ENCODE peak calls at places on chromosomes 12 and 14, in five cellular contexts. R, P, J, H and C are unnamed samples.

GRCh38 chr12:62732861-62733427 is 202.0 kb downstream of the PPM1H start:
- DNase-seq in R (no peak), H (no peak), J (peak; percentile 83), P (no peak), C (no peak)

GRCh38 chr14:67583711-67584644 is 16.1 kb downstream of the PIGH start:
- DNase-seq in H (no peak), P (peak; percentile 30), J (peak; percentile 81), R (peak; percentile 41), C (peak; percentile 48)

GRCh38 chr12:101592931-101593330 is 1.8 kb upstream of the MYBPC1 start:
- DNase-seq in H (no peak), P (no peak), J (no peak), R (no peak), C (no peak)

GRCh38 chr14:95408731-95409471 is 89.2 kb upstream of the CLMN start:
- DNase-seq in J (no peak), R (peak; percentile 25), P (no peak), H (no peak), C (no peak)

GRCh38 chr12:10540776-10541205 is 35.1 kb downstream of the EIF2S3B start:
- DNase-seq in R (no peak), J (no peak), P (no peak), H (no peak), C (no peak)

GRCh38 chr14:100219126-100219785 is 19.7 kb upstream of the YY1 start:
- DNase-seq in R (no peak), J (no peak), H (no peak), P (no peak), C (no peak)

GRCh38 chr14:65471038-65471878 is 58.7 kb downstream of the FUT8 start:
- DNase-seq in H (no peak), J (no peak), R (no peak), P (no peak), C (peak; percentile 29)

GRCh38 chr12:25692115-25693035 is 139.3 kb upstream of the LMNTD1 start:
- DNase-seq in R (no peak), J (no peak), P (no peak), H (no peak), C (no peak)

GRCh38 chr14:72416892-72417291 is 477.0 kb downstream of the DPF3 start:
- DNase-seq in J (peak; percentile 25), R (peak; percentile 9), H (no peak), P (no peak), C (no peak)

GRCh38 chr12:120257041-120257821 is 8.3 kb downstream of the PXN start:
- DNase-seq in J (no peak), P (no peak), R (no peak), H (no peak), C (no peak)

GRCh38 chr14:99751539-99752485 is 41.4 kb upstream of the EML1 start:
- DNase-seq in P (no peak), J (no peak), H (no peak), R (no peak), C (no peak)

GRCh38 chr14:23430733-23431105 is 4.7 kb downstream of the MYH7 start:
- DNase-seq in H (no peak), J (no peak), R (no peak), P (no peak), C (no peak)

GRCh38 chr12:124306686-124307555 is 12.0 kb downstream of the RFLNA start:
- DNase-seq in H (no peak), J (no peak), P (no peak), R (no peak), C (no peak)

GRCh38 chr14:98010791-98011190 is 1213.6 kb downstream of the VRK1 start:
- DNase-seq in R (no peak), H (no peak), P (no peak), J (no peak), C (no peak)

GRCh38 chr14:70023871-70024270 is 144.7 kb downstream of the SMOC1 start:
- DNase-seq in J (no peak), R (no peak), P (no peak), H (no peak), C (no peak)

GRCh38 chr14:76546426-76547221 is 170.7 kb downstream of the ESRRB start:
- DNase-seq in R (no peak), J (peak; percentile 28), H (no peak), P (no peak), C (peak; percentile 25)

GRCh38 chr14:92534863-92535654 is 21.5 kb downstream of the RIN3 start:
- DNase-seq in P (no peak), R (peak; percentile 48), J (no peak), H (no peak), C (no peak)

GRCh38 chr12:59119676-59120075 is 199.4 kb upstream of the LRIG3 start:
- DNase-seq in H (no peak), R (no peak), J (no peak), P (no peak), C (no peak)

GRCh38 chr14:89309670-89310177 is 107.3 kb downstream of the FOXN3 start:
- DNase-seq in H (no peak), R (no peak), P (no peak), J (no peak), C (no peak)

GRCh38 chr14:39015964-39016577 is 87.0 kb downstream of the SEC23A start:
- DNase-seq in P (no peak), J (no peak), R (no peak), H (no peak), C (no peak)

GRCh38 chr14:36829547-36829946 is 167.9 kb downstream of the PAX9 start:
- DNase-seq in J (no peak), R (no peak), P (no peak), H (no peak), C (no peak)

GRCh38 chr14:33765251-33765650 is 185.6 kb downstream of the EGLN3 start:
- DNase-seq in R (no peak), H (no peak), J (no peak), P (no peak), C (no peak)

GRCh38 chr12:129186952-129187351 is 333.7 kb downstream of the GLT1D1 start:
- DNase-seq in H (no peak), P (no peak), J (peak; percentile 6), R (no peak), C (no peak)

GRCh38 chr14:100103261-100104005 is 38.2 kb downstream of the EVL start:
- DNase-seq in J (no peak), H (no peak), P (no peak), R (no peak), C (no peak)

GRCh38 chr14:99101826-99102461 is 170.1 kb downstream of the BCL11B start:
- DNase-seq in R (no peak), P (no peak), J (no peak), H (no peak), C (no peak)

GRCh38 chr12:46901464-46902205 is 75.8 kb upstream of the SLC38A4 start:
- DNase-seq in R (no peak), H (no peak), J (no peak), P (no peak), C (no peak)

GRCh38 chr12:80937391-80938238 is at the start of gene LIN7A:
- DNase-seq in J (peak; percentile 12), P (no peak), H (peak; percentile 38), R (peak; percentile 14), C (no peak)

GRCh38 chr12:5003025-5003666 is 40.5 kb upstream of the KCNA5 start:
- DNase-seq in J (peak; percentile 57), P (no peak), H (peak; percentile 51), R (peak; percentile 68), C (peak; percentile 44)

GRCh38 chr14:68178282-68178681 is 358.7 kb downstream of the RAD51B start:
- DNase-seq in H (no peak), P (no peak), R (no peak), J (no peak), C (no peak)

GRCh38 chr14:90105756-90106155 is 44.0 kb downstream of the KCNK13 start:
- DNase-seq in H (no peak), R (no peak), J (no peak), P (no peak), C (no peak)

GRCh38 chr14:36517242-36518030 is 2.6 kb downstream of the NKX2-1 start:
- DNase-seq in H (no peak), J (no peak), R (no peak), P (no peak), C (no peak)

GRCh38 chr14:51562816-51563215 is 88.9 kb upstream of the FRMD6 start:
- DNase-seq in J (no peak), R (no peak), P (no peak), H (no peak), C (no peak)

GRCh38 chr12:55112378-55112777 is 13.8 kb upstream of the OR9K2 start:
- DNase-seq in R (no peak), J (no peak), H (no peak), P (no peak), C (no peak)

DNA sequence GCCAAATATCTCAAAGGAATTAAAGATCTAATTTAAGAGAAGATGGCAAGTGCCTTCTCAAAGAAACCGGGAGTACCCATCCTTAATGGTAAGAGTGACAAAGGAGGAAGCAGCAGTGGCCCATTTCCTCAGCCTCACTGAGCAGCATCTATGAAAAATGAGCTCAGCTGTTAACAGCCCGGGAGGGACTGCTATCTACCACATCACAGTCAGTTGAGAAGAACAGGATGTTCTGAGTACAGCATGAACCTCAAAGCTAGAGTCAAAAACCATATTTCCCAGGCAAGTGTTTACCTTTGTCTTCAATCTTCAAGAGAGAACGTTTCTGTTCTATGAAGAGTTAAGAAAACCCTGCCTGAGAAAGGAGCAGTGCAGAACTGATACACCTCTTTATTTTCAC is 115.0 kb downstream of the BTG1 start:
- DNase-seq in R (peak; percentile 51), P (peak; percentile 81), J (no peak), H (peak; percentile 70), C (no peak)
- TF ChIP-seq POLR2A in R (peak; percentile 54), P (no peak), J (no peak), H (peak; percentile 65), C (no peak)

GRCh38 chr12:6469092-6469491 is 1.4 kb downstream of the VAMP1 start:
- DNase-seq in P (no peak), R (no peak), J (no peak), H (no peak), C (no peak)
- TF ChIP-seq POLR2A in P (no peak), R (no peak), J (no peak), H (no peak), C (no peak)

GRCh38 chr14:73786942-73787759 is 64.5 kb upstream of the PTGR2 start:
- DNase-seq in J (no peak), H (peak; percentile 73), R (peak; percentile 76), P (peak; percentile 70), C (no peak)
- TF ChIP-seq POLR2A in J (peak; percentile 39), H (peak; percentile 78), R (peak; percentile 55), P (peak; percentile 79), C (peak; percentile 71)

GRCh38 chr14:104751539-104752337 is 1.2 kb upstream of the SIVA1 start:
- DNase-seq in R (no peak), H (no peak), J (no peak), P (no peak), C (no peak)

GRCh38 chr14:104753528-104754212 is 723 bp downstream of the SIVA1 start:
- DNase-seq in J (no peak), P (no peak), R (peak; percentile 32), H (no peak), C (no peak)

GRCh38 chr14:104750658-104751057 is 2.3 kb upstream of the SIVA1 start:
- DNase-seq in H (no peak), R (no peak), J (no peak), P (no peak), C (no peak)

GRCh38 chr14:104752735-104753527 is at the start of gene SIVA1:
- DNase-seq in R (peak; percentile 100), P (peak; percentile 99), H (peak; percentile 99), J (peak; percentile 98), C (peak; percentile 100)

DNA sequence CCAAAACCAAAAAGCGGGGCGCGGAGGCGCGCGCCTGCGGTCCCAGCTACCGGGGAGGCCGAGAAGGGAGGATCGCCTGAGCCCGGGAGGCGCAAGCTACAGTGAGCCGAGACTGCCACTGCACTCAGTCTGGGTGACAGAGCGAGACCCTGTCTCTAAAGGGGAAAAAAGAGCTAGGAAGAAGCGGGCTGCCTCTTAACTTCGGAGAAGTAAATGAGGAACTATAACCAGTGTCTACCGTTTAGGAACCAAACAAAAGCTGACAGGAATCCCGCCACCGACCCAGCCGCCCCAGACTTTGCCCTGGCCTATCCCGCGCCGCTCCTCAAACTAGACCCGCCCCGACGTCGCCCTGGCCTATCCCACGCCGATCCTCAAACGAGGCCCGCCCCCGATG is 611 bp upstream of the SIVA1 start:
- DNase-seq in P (no peak), R (no peak), J (peak; percentile 95), H (no peak), C (peak; percentile 98)
- TF ChIP-seq POLR2A in P (peak; percentile 45), R (peak; percentile 21), J (no peak), H (peak; percentile 21), C (peak; percentile 56)